ENCODE peak calls at places on chromosomes 12 and 14, in six cellular contexts. E is BJ; H is left cardiac atrium; Y is GM12865; L is AG20443; W is activated CD4-positive, alpha-beta T cell treated with anti-CD3 and anti-CD28 coated beads for 24 hours. Q is an unnamed sample.

GRCh38 chr14:71452535-71452934 is 479.7 kb upstream of the RGS6 start:
- DNase-seq in L (no peak), Y (peak), W (no peak), E (no peak), H (no peak), Q (no peak)

GRCh38 chr12:116803018-116803736 is 65.1 kb downstream of the RNFT2 start:
- DNase-seq in H (no peak), W (no peak), E (no peak), Y (peak), L (no peak), Q (no peak)

GRCh38 chr14:103528512-103529382 is at the start of gene TRMT61A:
- DNase-seq in L (peak), E (no peak), Y (peak), W (peak), H (peak), Q (no peak)

GRCh38 chr12:4270670-4271432 is 2.7 kb upstream of the CCND2 start:
- DNase-seq in Y (peak), W (no peak), L (no peak), H (peak), E (no peak), Q (no peak)

GRCh38 chr14:22500954-22501353 is 88.1 kb downstream of the DAD1 start:
- DNase-seq in E (no peak), L (no peak), Y (no peak), H (no peak), W (no peak), Q (no peak)

GRCh38 chr12:2801044-2801783 is 6.4 kb downstream of the FKBP4 start:
- DNase-seq in W (no peak), E (no peak), H (no peak), Y (no peak), L (no peak), Q (no peak)

GRCh38 chr12:92466391-92467305 is 236.1 kb upstream of the PLEKHG7 start:
- DNase-seq in W (no peak), L (no peak), Y (peak), H (no peak), E (no peak), Q (no peak)

GRCh38 chr12:103548622-103549601 is 38.2 kb upstream of the STAB2 start:
- DNase-seq in L (peak), Y (peak), E (no peak), H (peak), W (peak), Q (peak)

GRCh38 chr12:65195387-65196055 is 26.1 kb downstream of the LEMD3 start:
- DNase-seq in L (no peak), E (no peak), H (no peak), Y (no peak), W (no peak), Q (no peak)

GRCh38 chr12:3897400-3897910 is 24.3 kb upstream of the PARP11 start:
- DNase-seq in E (no peak), H (no peak), L (no peak), Y (no peak), W (no peak), Q (no peak)

GRCh38 chr12:6944381-6945186 is 762 bp downstream of the C12orf57 start:
- DNase-seq in H (peak), E (peak), L (peak), Y (peak), W (peak), Q (peak)

GRCh38 chr12:31874961-31875608 is 84.1 kb upstream of the RESF1 start:
- DNase-seq in Y (peak), L (peak), E (peak), W (peak), H (peak), Q (peak)

Q was measured in pulmonary artery endothelial cell.